ENCODE peak calls at places on chromosomes 4 and X, in ten cellular contexts. N is anterior cingulate cortex; P is NCI-H1092 treated with DMSO at 0.1 percent for 48 hours; M is cardiac fibroblast; X is kidney tubule cell; W is stimulated activated CD4-positive, alpha-beta T cell treated with anti-CD3 and anti-CD28 coated beads, Interleukin-2, amount 100 ng/mL, for 48 hours; D is GM12865; U is SK-N-SH; R is astrocyte of the hippocampus; C is type B pancreatic cell. Q is an unnamed sample.

GRCh38 chrX:132564026-132564425 is 75.2 kb upstream of the MBNL3 start:
- DNase-seq in N (no peak), P (no peak), M (peak), X (peak), W (no peak), D (no peak), U (no peak), R (no peak), C (no peak), Q (no peak)

GRCh38 chrX:46381630-46382029 is 163.6 kb downstream of the ZNF674 start:
- DNase-seq in N (no peak), P (peak), M (peak), X (peak), W (peak), D (peak), U (no peak), R (peak), C (no peak), Q (peak)

GRCh38 chr4:173211838-173212237 is 43.2 kb downstream of the GALNT7 start:
- DNase-seq in N (no peak), P (no peak), M (peak), X (peak), W (no peak), D (no peak), U (no peak), R (peak), C (no peak), Q (no peak)

GRCh38 chr4:155676430-155676825 is 9.8 kb downstream of the GUCY1A1 start:
- DNase-seq in N (no peak), P (no peak), M (no peak), X (no peak), W (no peak), D (no peak), U (no peak), R (peak), C (no peak), Q (no peak)

GRCh38 chrX:71859637-71860036 is 51.0 kb upstream of the NHSL2 start:
- DNase-seq in N (peak), P (peak), M (peak), X (peak), W (peak), D (peak), U (no peak), R (peak), C (no peak), Q (peak)

GRCh38 chrX:84170931-84171330 is 17.1 kb downstream of the RPS6KA6 start:
- DNase-seq in N (no peak), P (no peak), M (no peak), X (no peak), W (no peak), D (no peak), U (no peak), R (no peak), C (no peak), Q (no peak)

GRCh38 chr4:144583658-144584057 is 62.3 kb upstream of the HHIP start:
- DNase-seq in N (no peak), P (no peak), M (peak), X (peak), W (no peak), D (no peak), U (no peak), R (peak), C (no peak), Q (no peak)

GRCh38 chrX:120457766-120458180 is 11.3 kb downstream of the LAMP2 start:
- DNase-seq in N (no peak), P (no peak), M (peak), X (peak), W (no peak), D (peak), U (no peak), R (peak), C (no peak), Q (peak)

GRCh38 chr4:4490816-4491215 is 51.0 kb downstream of the STX18 start:
- DNase-seq in N (no peak), P (no peak), M (no peak), X (no peak), W (no peak), D (no peak), U (no peak), R (no peak), C (no peak), Q (no peak)

GRCh38 chrX:15761564-15762191 is 23.6 kb downstream of the CA5B start:
- DNase-seq in N (no peak), P (peak), M (peak), X (peak), W (peak), D (peak), U (peak), R (peak), C (no peak), Q (peak)

Q was measured in erythroblast.